ENCODE peak calls at places on chromosomes 16 and 17, in eight cellular contexts. One of them, this sample, is unnamed.

GRCh38 chr16:57675752-57676623 is 7.9 kb downstream of the ADGRG3 start:
- DNase-seq in BJ: no peak
- DNase-seq in Peyer's patch: no peak
- DNase-seq in cardiac fibroblast: peak
- DNase-seq in ureter: no peak
- DNase-seq in natural killer cell treated with Interleukin-12 subunit alpha and Interleukin-12 subunit beta and Interleukin-15 and Interleukin-18, amount 100 ng/mL, for 72 hours: no peak
- DNase-seq in NCI-H2029: no peak
- DNase-seq in stimulated activated CD8-positive, alpha-beta memory T cell treated with anti-CD3 and anti-CD28 coated beads, Interleukin-12 subunit alpha, Interleukin-12 subunit beta, amount 100 ng/mL, for 4 hours: no peak
- DNase-seq in this sample: no peak

GRCh38 chr17:51819820-51820219 is 338.7 kb downstream of the CA10 start:
- DNase-seq in Peyer's patch: no peak
- DNase-seq in stimulated activated CD8-positive, alpha-beta memory T cell treated with anti-CD3 and anti-CD28 coated beads, Interleukin-12 subunit alpha, Interleukin-12 subunit beta, amount 100 ng/mL, for 4 hours: no peak
- DNase-seq in cardiac fibroblast: no peak
- DNase-seq in ureter: no peak
- DNase-seq in BJ: no peak
- DNase-seq in NCI-H2029: no peak
- DNase-seq in natural killer cell treated with Interleukin-12 subunit alpha and Interleukin-12 subunit beta and Interleukin-15 and Interleukin-18, amount 100 ng/mL, for 72 hours: no peak
- DNase-seq in this sample: no peak

GRCh38 chr16:78773316-78773715 is 673.9 kb downstream of the WWOX start:
- DNase-seq in Peyer's patch: no peak
- DNase-seq in cardiac fibroblast: no peak
- DNase-seq in natural killer cell treated with Interleukin-12 subunit alpha and Interleukin-12 subunit beta and Interleukin-15 and Interleukin-18, amount 100 ng/mL, for 72 hours: no peak
- DNase-seq in BJ: no peak
- DNase-seq in stimulated activated CD8-positive, alpha-beta memory T cell treated with anti-CD3 and anti-CD28 coated beads, Interleukin-12 subunit alpha, Interleukin-12 subunit beta, amount 100 ng/mL, for 4 hours: no peak
- DNase-seq in ureter: no peak
- DNase-seq in NCI-H2029: no peak
- DNase-seq in this sample: no peak

GRCh38 chr17:67156269-67157199 is 88.5 kb downstream of the HELZ start:
- DNase-seq in stimulated activated CD8-positive, alpha-beta memory T cell treated with anti-CD3 and anti-CD28 coated beads, Interleukin-12 subunit alpha, Interleukin-12 subunit beta, amount 100 ng/mL, for 4 hours: no peak
- DNase-seq in natural killer cell treated with Interleukin-12 subunit alpha and Interleukin-12 subunit beta and Interleukin-15 and Interleukin-18, amount 100 ng/mL, for 72 hours: no peak
- DNase-seq in BJ: no peak
- DNase-seq in Peyer's patch: no peak
- DNase-seq in ureter: no peak
- DNase-seq in NCI-H2029: no peak
- DNase-seq in cardiac fibroblast: peak
- DNase-seq in this sample: no peak

GRCh38 chr16:14476183-14476582 is 153.9 kb downstream of the PARN start:
- DNase-seq in NCI-H2029: no peak
- DNase-seq in natural killer cell treated with Interleukin-12 subunit alpha and Interleukin-12 subunit beta and Interleukin-15 and Interleukin-18, amount 100 ng/mL, for 72 hours: no peak
- DNase-seq in stimulated activated CD8-positive, alpha-beta memory T cell treated with anti-CD3 and anti-CD28 coated beads, Interleukin-12 subunit alpha, Interleukin-12 subunit beta, amount 100 ng/mL, for 4 hours: no peak
- DNase-seq in Peyer's patch: no peak
- DNase-seq in BJ: no peak
- DNase-seq in cardiac fibroblast: no peak
- DNase-seq in ureter: no peak
- DNase-seq in this sample: no peak

GRCh38 chr17:64964796-64965195 is 45.5 kb upstream of the LRRC37A3 start:
- DNase-seq in natural killer cell treated with Interleukin-12 subunit alpha and Interleukin-12 subunit beta and Interleukin-15 and Interleukin-18, amount 100 ng/mL, for 72 hours: no peak
- DNase-seq in cardiac fibroblast: no peak
- DNase-seq in NCI-H2029: no peak
- DNase-seq in Peyer's patch: no peak
- DNase-seq in stimulated activated CD8-positive, alpha-beta memory T cell treated with anti-CD3 and anti-CD28 coated beads, Interleukin-12 subunit alpha, Interleukin-12 subunit beta, amount 100 ng/mL, for 4 hours: no peak
- DNase-seq in ureter: no peak
- DNase-seq in BJ: no peak
- DNase-seq in this sample: no peak

GRCh38 chr17:4136373-4136772 is 6.5 kb downstream of the ZZEF1 start:
- DNase-seq in natural killer cell treated with Interleukin-12 subunit alpha and Interleukin-12 subunit beta and Interleukin-15 and Interleukin-18, amount 100 ng/mL, for 72 hours: no peak
- DNase-seq in NCI-H2029: peak
- DNase-seq in stimulated activated CD8-positive, alpha-beta memory T cell treated with anti-CD3 and anti-CD28 coated beads, Interleukin-12 subunit alpha, Interleukin-12 subunit beta, amount 100 ng/mL, for 4 hours: no peak
- DNase-seq in ureter: no peak
- DNase-seq in cardiac fibroblast: peak
- DNase-seq in Peyer's patch: no peak
- DNase-seq in BJ: no peak
- DNase-seq in this sample: no peak

GRCh38 chr17:6508519-6509294 is 47.6 kb downstream of the PITPNM3 start:
- DNase-seq in Peyer's patch: no peak
- DNase-seq in cardiac fibroblast: no peak
- DNase-seq in stimulated activated CD8-positive, alpha-beta memory T cell treated with anti-CD3 and anti-CD28 coated beads, Interleukin-12 subunit alpha, Interleukin-12 subunit beta, amount 100 ng/mL, for 4 hours: no peak
- DNase-seq in ureter: no peak
- DNase-seq in BJ: no peak
- DNase-seq in NCI-H2029: no peak
- DNase-seq in natural killer cell treated with Interleukin-12 subunit alpha and Interleukin-12 subunit beta and Interleukin-15 and Interleukin-18, amount 100 ng/mL, for 72 hours: no peak
- DNase-seq in this sample: no peak

GRCh38 chr16:50193594-50193993 is 40.5 kb downstream of the TENT4B start:
- DNase-seq in natural killer cell treated with Interleukin-12 subunit alpha and Interleukin-12 subunit beta and Interleukin-15 and Interleukin-18, amount 100 ng/mL, for 72 hours: no peak
- DNase-seq in stimulated activated CD8-positive, alpha-beta memory T cell treated with anti-CD3 and anti-CD28 coated beads, Interleukin-12 subunit alpha, Interleukin-12 subunit beta, amount 100 ng/mL, for 4 hours: no peak
- DNase-seq in BJ: no peak
- DNase-seq in cardiac fibroblast: peak
- DNase-seq in ureter: no peak
- DNase-seq in NCI-H2029: no peak
- DNase-seq in Peyer's patch: no peak
- DNase-seq in this sample: no peak

GRCh38 chr16:68242085-68242484 is 3.1 kb upstream of the PLA2G15 start:
- DNase-seq in Peyer's patch: no peak
- DNase-seq in ureter: no peak
- DNase-seq in stimulated activated CD8-positive, alpha-beta memory T cell treated with anti-CD3 and anti-CD28 coated beads, Interleukin-12 subunit alpha, Interleukin-12 subunit beta, amount 100 ng/mL, for 4 hours: no peak
- DNase-seq in NCI-H2029: no peak
- DNase-seq in BJ: no peak
- DNase-seq in cardiac fibroblast: no peak
- DNase-seq in natural killer cell treated with Interleukin-12 subunit alpha and Interleukin-12 subunit beta and Interleukin-15 and Interleukin-18, amount 100 ng/mL, for 72 hours: no peak
- DNase-seq in this sample: no peak

GRCh38 chr16:14658063-14658462 is 25.3 kb downstream of the BFAR start:
- DNase-seq in ureter: no peak
- DNase-seq in stimulated activated CD8-positive, alpha-beta memory T cell treated with anti-CD3 and anti-CD28 coated beads, Interleukin-12 subunit alpha, Interleukin-12 subunit beta, amount 100 ng/mL, for 4 hours: no peak
- DNase-seq in NCI-H2029: no peak
- DNase-seq in Peyer's patch: no peak
- DNase-seq in natural killer cell treated with Interleukin-12 subunit alpha and Interleukin-12 subunit beta and Interleukin-15 and Interleukin-18, amount 100 ng/mL, for 72 hours: no peak
- DNase-seq in BJ: no peak
- DNase-seq in cardiac fibroblast: no peak
- DNase-seq in this sample: no peak

GRCh38 chr16:85010931-85011845 is at the start of gene ZDHHC7:
- DNase-seq in BJ: no peak
- DNase-seq in ureter: peak
- DNase-seq in natural killer cell treated with Interleukin-12 subunit alpha and Interleukin-12 subunit beta and Interleukin-15 and Interleukin-18, amount 100 ng/mL, for 72 hours: peak
- DNase-seq in NCI-H2029: peak
- DNase-seq in stimulated activated CD8-positive, alpha-beta memory T cell treated with anti-CD3 and anti-CD28 coated beads, Interleukin-12 subunit alpha, Interleukin-12 subunit beta, amount 100 ng/mL, for 4 hours: peak
- DNase-seq in Peyer's patch: peak
- DNase-seq in cardiac fibroblast: peak
- DNase-seq in this sample: no peak

GRCh38 chr17:4719684-4720221 is 9.3 kb downstream of the ARRB2 start:
- DNase-seq in BJ: no peak
- DNase-seq in cardiac fibroblast: no peak
- DNase-seq in ureter: no peak
- DNase-seq in natural killer cell treated with Interleukin-12 subunit alpha and Interleukin-12 subunit beta and Interleukin-15 and Interleukin-18, amount 100 ng/mL, for 72 hours: peak
- DNase-seq in NCI-H2029: no peak
- DNase-seq in stimulated activated CD8-positive, alpha-beta memory T cell treated with anti-CD3 and anti-CD28 coated beads, Interleukin-12 subunit alpha, Interleukin-12 subunit beta, amount 100 ng/mL, for 4 hours: no peak
- DNase-seq in Peyer's patch: no peak
- DNase-seq in this sample: no peak

GRCh38 chr17:7857724-7858486 is at the start of gene CYB5D1:
- DNase-seq in Peyer's patch: peak
- DNase-seq in BJ: no peak
- DNase-seq in cardiac fibroblast: peak
- DNase-seq in stimulated activated CD8-positive, alpha-beta memory T cell treated with anti-CD3 and anti-CD28 coated beads, Interleukin-12 subunit alpha, Interleukin-12 subunit beta, amount 100 ng/mL, for 4 hours: peak
- DNase-seq in natural killer cell treated with Interleukin-12 subunit alpha and Interleukin-12 subunit beta and Interleukin-15 and Interleukin-18, amount 100 ng/mL, for 72 hours: peak
- DNase-seq in ureter: peak
- DNase-seq in NCI-H2029: peak
- DNase-seq in this sample: peak

GRCh38 chr17:77843878-77844260 is 114.6 kb upstream of the TNRC6C start:
- DNase-seq in cardiac fibroblast: no peak
- DNase-seq in stimulated activated CD8-positive, alpha-beta memory T cell treated with anti-CD3 and anti-CD28 coated beads, Interleukin-12 subunit alpha, Interleukin-12 subunit beta, amount 100 ng/mL, for 4 hours: no peak
- DNase-seq in BJ: no peak
- DNase-seq in Peyer's patch: no peak
- DNase-seq in NCI-H2029: no peak
- DNase-seq in ureter: no peak
- DNase-seq in natural killer cell treated with Interleukin-12 subunit alpha and Interleukin-12 subunit beta and Interleukin-15 and Interleukin-18, amount 100 ng/mL, for 72 hours: no peak
- DNase-seq in this sample: no peak

GRCh38 chr17:924711-925480 is 54.7 kb downstream of the NXN start:
- DNase-seq in cardiac fibroblast: no peak
- DNase-seq in Peyer's patch: no peak
- DNase-seq in BJ: no peak
- DNase-seq in natural killer cell treated with Interleukin-12 subunit alpha and Interleukin-12 subunit beta and Interleukin-15 and Interleukin-18, amount 100 ng/mL, for 72 hours: no peak
- DNase-seq in NCI-H2029: no peak
- DNase-seq in stimulated activated CD8-positive, alpha-beta memory T cell treated with anti-CD3 and anti-CD28 coated beads, Interleukin-12 subunit alpha, Interleukin-12 subunit beta, amount 100 ng/mL, for 4 hours: no peak
- DNase-seq in ureter: no peak
- DNase-seq in this sample: no peak

GRCh38 chr17:72603346-72604242 is 482.8 kb downstream of the SOX9 start:
- DNase-seq in cardiac fibroblast: peak
- DNase-seq in natural killer cell treated with Interleukin-12 subunit alpha and Interleukin-12 subunit beta and Interleukin-15 and Interleukin-18, amount 100 ng/mL, for 72 hours: no peak
- DNase-seq in stimulated activated CD8-positive, alpha-beta memory T cell treated with anti-CD3 and anti-CD28 coated beads, Interleukin-12 subunit alpha, Interleukin-12 subunit beta, amount 100 ng/mL, for 4 hours: no peak
- DNase-seq in Peyer's patch: no peak
- DNase-seq in BJ: no peak
- DNase-seq in NCI-H2029: no peak
- DNase-seq in ureter: no peak
- DNase-seq in this sample: no peak

GRCh38 chr17:64128787-64129514 is 993 bp downstream of the ERN1 start:
- DNase-seq in BJ: no peak
- DNase-seq in NCI-H2029: no peak
- DNase-seq in ureter: no peak
- DNase-seq in Peyer's patch: no peak
- DNase-seq in natural killer cell treated with Interleukin-12 subunit alpha and Interleukin-12 subunit beta and Interleukin-15 and Interleukin-18, amount 100 ng/mL, for 72 hours: no peak
- DNase-seq in cardiac fibroblast: peak
- DNase-seq in stimulated activated CD8-positive, alpha-beta memory T cell treated with anti-CD3 and anti-CD28 coated beads, Interleukin-12 subunit alpha, Interleukin-12 subunit beta, amount 100 ng/mL, for 4 hours: no peak
- DNase-seq in this sample: no peak

GRCh38 chr16:57000271-57001025 is 11.1 kb downstream of the NLRC5 start:
- DNase-seq in BJ: peak
- DNase-seq in NCI-H2029: no peak
- DNase-seq in cardiac fibroblast: peak
- DNase-seq in stimulated activated CD8-positive, alpha-beta memory T cell treated with anti-CD3 and anti-CD28 coated beads, Interleukin-12 subunit alpha, Interleukin-12 subunit beta, amount 100 ng/mL, for 4 hours: peak
- DNase-seq in Peyer's patch: peak
- DNase-seq in natural killer cell treated with Interleukin-12 subunit alpha and Interleukin-12 subunit beta and Interleukin-15 and Interleukin-18, amount 100 ng/mL, for 72 hours: peak
- DNase-seq in ureter: no peak
- DNase-seq in this sample: peak

This sample was measured in HFF-Myc.